ENCODE peak calls at places on chromosomes 11 and 22, in five cellular contexts. D is IMR-90, O is neuronal stem cell, H is H9, Z is H1. S is an unnamed sample.

GRCh38 chr11:120343429-120343828 is 7.2 kb downstream of the ARHGEF12 start:
- DNase-seq in D (no peak), O (no peak), H (no peak), Z (no peak), S (no peak)

GRCh38 chr11:77596626-77597025 is 6.9 kb downstream of the AQP11 start:
- DNase-seq in Z (no peak), D (peak; percentile 84), O (no peak), H (no peak), S (peak; percentile 26)

GRCh38 chr11:2714871-2715270 is 15.1 kb upstream of the KCNQ1OT1 start:
- DNase-seq in H (no peak), O (no peak), Z (no peak), D (no peak), S (no peak)

GRCh38 chr11:118260353-118260752 is 3.7 kb downstream of the MPZL2 start:
- DNase-seq in H (no peak), O (no peak), Z (no peak), D (no peak), S (no peak)

GRCh38 chr22:44689173-44689572 is 12.8 kb upstream of the PRR5 start:
- DNase-seq in D (peak; percentile 72), Z (no peak), H (no peak), O (no peak), S (no peak)

GRCh38 chr22:36439481-36440271 is 41.8 kb downstream of the TXN2 start:
- DNase-seq in H (no peak), Z (no peak), O (no peak), D (peak; percentile 97), S (peak; percentile 98)

GRCh38 chr11:101128571-101129202 is 926 bp downstream of the PGR start:
- DNase-seq in H (peak; percentile 43), D (no peak), O (peak; percentile 3), Z (no peak), S (peak; percentile 4)

GRCh38 chr11:100469835-100470234 is 217.3 kb upstream of the ARHGAP42 start:
- DNase-seq in D (no peak), Z (no peak), O (no peak), H (no peak), S (no peak)

GRCh38 chr11:107203656-107204055 is 185.4 kb upstream of the GUCY1A2 start:
- DNase-seq in O (no peak), Z (no peak), H (no peak), D (no peak), S (no peak)

GRCh38 chr11:3221408-3222002 is 2.9 kb upstream of the MRGPRG start:
- DNase-seq in Z (no peak), D (no peak), H (peak; percentile 29), O (no peak), S (no peak)

GRCh38 chr11:43359432-43359818 is 705 bp downstream of the TTC17 start:
- DNase-seq in Z (no peak), D (peak; percentile 28), H (peak; percentile 43), O (peak; percentile 23), S (peak; percentile 57)

GRCh38 chr11:22510741-22511140 is 114.9 kb downstream of the FANCF start:
- DNase-seq in D (peak; percentile 44), O (no peak), Z (no peak), H (no peak), S (no peak)

GRCh38 chr11:111081021-111081511 is 164.5 kb upstream of the POU2AF2 start:
- DNase-seq in D (peak; percentile 7), H (no peak), O (no peak), Z (no peak), S (no peak)

GRCh38 chr11:47241740-47242400 is 6.7 kb downstream of the ACP2 start:
- DNase-seq in O (no peak), D (peak; percentile 23), H (no peak), Z (no peak), S (no peak)

GRCh38 chr11:120306519-120307242 is 18.4 kb upstream of the TLCD5 start:
- DNase-seq in D (peak; percentile 91), H (peak; percentile 89), O (no peak), Z (peak; percentile 70), S (peak; percentile 83)

GRCh38 chr11:19886498-19886897 is 173.9 kb downstream of the NAV2 start:
- DNase-seq in D (no peak), Z (no peak), O (no peak), H (no peak), S (no peak)

GRCh38 chr22:24728790-24729637 is 45.5 kb downstream of the PIWIL3 start:
- DNase-seq in D (peak; percentile 74), H (no peak), Z (no peak), O (no peak), S (peak; percentile 49)

GRCh38 chr22:21443735-21444421 is 23.3 kb upstream of the TMEM191C start:
- DNase-seq in H (peak; percentile 26), Z (no peak), D (no peak), O (no peak), S (no peak)

GRCh38 chr22:49718396-49718795 is 109.3 kb downstream of the BRD1 start:
- DNase-seq in D (no peak), H (no peak), O (no peak), Z (no peak), S (no peak)

GRCh38 chr11:128728767-128729587 is 35.1 kb downstream of the FLI1 start:
- DNase-seq in H (no peak), Z (no peak), D (no peak), O (no peak), S (no peak)

GRCh38 chr11:122851366-122852011 is 13.2 kb downstream of the CRTAM start:
- DNase-seq in H (no peak), O (no peak), D (no peak), Z (no peak), S (no peak)

GRCh38 chr11:122853261-122853660 is 15.0 kb downstream of the CRTAM start:
- DNase-seq in D (peak; percentile 25), O (no peak), Z (no peak), H (no peak), S (no peak)

GRCh38 chr11:122847437-122847836 is 9.1 kb downstream of the CRTAM start:
- DNase-seq in D (no peak), O (no peak), H (no peak), Z (no peak), S (no peak)

GRCh38 chr11:122852071-122852831 is 14.0 kb downstream of the CRTAM start:
- DNase-seq in D (peak; percentile 53), H (no peak), Z (no peak), O (no peak), S (no peak)

DNA sequence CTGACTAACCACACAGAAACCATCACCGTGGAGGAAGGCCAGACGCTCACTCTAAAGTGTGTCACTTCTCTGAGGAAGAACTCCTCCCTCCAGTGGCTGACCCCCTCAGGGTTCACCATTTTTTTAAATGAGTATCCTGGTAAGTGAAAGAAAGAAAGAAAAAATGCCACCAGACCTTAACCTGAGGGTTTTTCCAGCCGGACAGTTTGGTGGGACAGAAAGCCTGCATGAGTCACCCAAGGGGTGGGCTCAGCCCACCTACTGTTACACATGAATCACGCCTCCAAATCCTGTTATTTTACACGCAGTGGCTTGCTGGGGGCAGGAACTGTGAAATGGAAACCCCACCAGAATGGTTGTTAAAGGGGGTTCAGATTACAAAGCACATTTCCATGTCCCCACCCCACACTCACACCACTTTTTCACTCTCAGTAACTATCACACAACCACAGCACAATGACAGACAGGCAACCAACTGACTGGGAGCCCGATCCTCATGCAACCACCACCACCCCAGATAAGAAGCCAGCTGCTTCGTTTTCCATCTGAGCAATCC is 11.9 kb downstream of the CRTAM start:
- DNase-seq in D (peak; percentile 57), Z (no peak), H (peak; percentile 34), O (no peak), S (peak; percentile 68)
- H2BK15ac ChIP-seq in D (peak overlapping the region; percentile 17), Z (no peak overlapping the region), H (no peak overlapping the region), O (no peak overlapping the region), S (no peak overlapping the region)

GRCh38 chr22:38718414-38718813 is 12.7 kb downstream of the GTPBP1 start:
- DNase-seq in H (no peak), O (no peak), D (peak; percentile 81), Z (no peak), S (peak; percentile 92)

GRCh38 chr22:38716271-38716670 is 10.5 kb downstream of the GTPBP1 start:
- DNase-seq in O (no peak), D (no peak), Z (no peak), H (no peak), S (no peak)

GRCh38 chr22:38715852-38716251 is 10.1 kb downstream of the GTPBP1 start:
- DNase-seq in H (no peak), O (no peak), D (no peak), Z (no peak), S (no peak)

GRCh38 chr22:38716827-38717226 is 11.1 kb downstream of the GTPBP1 start:
- DNase-seq in H (no peak), D (no peak), Z (no peak), O (no peak), S (no peak)

DNA sequence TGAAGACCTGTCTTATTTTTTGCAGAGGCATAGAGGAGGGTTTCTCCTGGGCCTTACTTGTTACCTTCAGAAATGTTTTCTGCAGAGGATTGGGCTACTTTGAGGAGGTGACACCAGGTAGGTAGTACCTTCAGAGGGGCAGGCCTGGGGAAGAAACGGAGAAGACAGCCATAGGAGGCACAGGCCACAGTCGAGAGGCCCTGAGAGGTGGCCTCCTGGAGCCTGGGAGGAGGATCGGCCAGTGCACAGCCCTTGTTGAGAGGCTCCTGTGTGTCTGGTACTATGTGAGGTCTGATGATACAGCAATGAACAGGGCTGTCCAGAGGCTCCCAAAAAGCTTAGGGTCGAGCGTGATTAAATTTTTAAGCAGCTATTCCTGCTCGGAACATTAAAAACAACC is 11.5 kb downstream of the GTPBP1 start:
- DNase-seq in Z (no peak), O (no peak), H (no peak), D (no peak), S (no peak)
- H3K23ac ChIP-seq in Z (no peak overlapping the region), O (no peak overlapping the region), H (no peak overlapping the region), D (no peak overlapping the region), S (no peak overlapping the region)

GRCh38 chr11:95305726-95306522 is 74.9 kb upstream of the SESN3 start:
- DNase-seq in Z (no peak), D (no peak), O (no peak), H (no peak), S (no peak)

GRCh38 chr11:95308512-95309035 is 77.6 kb upstream of the SESN3 start:
- DNase-seq in D (no peak), O (no peak), H (no peak), Z (no peak), S (no peak)

GRCh38 chr11:95304777-95305176 is 73.8 kb upstream of the SESN3 start:
- DNase-seq in O (no peak), H (no peak), Z (no peak), D (no peak), S (no peak)

GRCh38 chr11:95306816-95307215 is 75.8 kb upstream of the SESN3 start:
- DNase-seq in Z (no peak), D (no peak), H (no peak), O (no peak), S (no peak)

GRCh38 chr11:95307310-95307709 is 76.3 kb upstream of the SESN3 start:
- DNase-seq in H (no peak), O (no peak), D (no peak), Z (no peak), S (no peak)
- H4K91ac ChIP-seq in H (no peak overlapping the region), O (no peak overlapping the region), D (no peak overlapping the region), Z (no peak overlapping the region), S (peak overlapping the region; percentile 50)

GRCh38 chr11:115220881-115221280 is 283.3 kb downstream of the CADM1 start:
- DNase-seq in Z (no peak), O (no peak), H (no peak), D (no peak), S (no peak)

GRCh38 chr11:115219378-115219777 is 284.8 kb downstream of the CADM1 start:
- DNase-seq in O (no peak), Z (no peak), H (no peak), D (no peak), S (no peak)

GRCh38 chr11:115221461-115222069 is 282.6 kb downstream of the CADM1 start:
- DNase-seq in O (no peak), Z (no peak), H (no peak), D (no peak), S (no peak)

GRCh38 chr11:115222218-115222862 is 281.9 kb downstream of the CADM1 start:
- DNase-seq in O (no peak), Z (no peak), D (peak; percentile 98), H (no peak), S (peak; percentile 87)

GRCh38 chr11:115220423-115220822 is 283.8 kb downstream of the CADM1 start:
- DNase-seq in O (no peak), D (no peak), H (no peak), Z (no peak), S (no peak)
- H2BK15ac ChIP-seq in O (no peak overlapping the region), D (no peak overlapping the region), H (no peak overlapping the region), Z (no peak overlapping the region), S (no peak overlapping the region)